ENCODE peak calls at places on chromosome 12, in eight cellular contexts. U is glutamatergic neuron; K is cardiac muscle cell; R is GM12865; C is fibroblast of pulmonary artery; X is stimulated activated CD4-positive, alpha-beta T cell treated with anti-CD3 and anti-CD28 coated beads, TNF-alpha, amount 100 ng/mL, for 48 hours; T is D341Med; O is right lobe of liver. B is an unnamed sample.

GRCh38 chr12:131066207-131066885 is 112.6 kb downstream of the ADGRD1 start:
- DNase-seq in U (no peak), K (no peak), R (no peak), C (no peak), X (no peak), T (no peak), O (no peak), B (peak)

GRCh38 chr12:52005903-52006703 is 643 bp upstream of the TAMALIN start:
- DNase-seq in U (no peak), K (peak), R (peak), C (no peak), X (no peak), T (peak), O (peak), B (peak)

GRCh38 chr12:47989023-47989417 is 15.3 kb downstream of the COL2A1 start:
- DNase-seq in U (no peak), K (no peak), R (no peak), C (no peak), X (no peak), T (no peak), O (no peak), B (no peak)

GRCh38 chr12:47820631-47821345 is 1.1 kb upstream of the HDAC7 start:
- DNase-seq in U (no peak), K (peak), R (no peak), C (peak), X (no peak), T (no peak), O (peak), B (peak)

GRCh38 chr12:69966409-69966808 is 141.4 kb downstream of the MYRFL start:
- DNase-seq in U (no peak), K (no peak), R (no peak), C (peak), X (no peak), T (no peak), O (no peak), B (no peak)

GRCh38 chr12:92608418-92609091 is 94.2 kb upstream of the PLEKHG7 start:
- DNase-seq in U (no peak), K (peak), R (peak), C (peak), X (no peak), T (peak), O (no peak), B (no peak)

GRCh38 chr12:119949594-119949993 is 39.4 kb upstream of the BICDL1 start:
- DNase-seq in U (no peak), K (no peak), R (no peak), C (no peak), X (no peak), T (no peak), O (no peak), B (no peak)

GRCh38 chr12:67354966-67355365 is 85.8 kb downstream of the CAND1 start:
- DNase-seq in U (no peak), K (no peak), R (no peak), C (peak), X (no peak), T (no peak), O (no peak), B (no peak)

GRCh38 chr12:64395739-64396138 is 5.2 kb upstream of the C12orf56 start:
- DNase-seq in U (no peak), K (no peak), R (no peak), C (peak), X (no peak), T (no peak), O (no peak), B (no peak)

GRCh38 chr12:1481919-1482318 is 112.5 kb downstream of the FBXL14 start:
- DNase-seq in U (no peak), K (no peak), R (no peak), C (no peak), X (no peak), T (no peak), O (no peak), B (no peak)

GRCh38 chr12:76311796-76312195 is 36.4 kb downstream of the BBS10 start:
- DNase-seq in U (no peak), K (no peak), R (no peak), C (peak), X (no peak), T (no peak), O (no peak), B (no peak)

GRCh38 chr12:26750531-26751171 is 82.3 kb downstream of the ITPR2 start:
- DNase-seq in U (no peak), K (no peak), R (peak), C (no peak), X (peak), T (no peak), O (peak), B (no peak)

GRCh38 chr12:10031318-10031717 is 836 bp downstream of the CLEC9A start:
- DNase-seq in U (no peak), K (no peak), R (no peak), C (no peak), X (no peak), T (no peak), O (no peak), B (no peak)

GRCh38 chr12:41213648-41214047 is 25.5 kb downstream of the PDZRN4 start:
- DNase-seq in U (no peak), K (no peak), R (no peak), C (no peak), X (no peak), T (no peak), O (no peak), B (no peak)

GRCh38 chr12:116142936-116143882 is 134.3 kb downstream of the MED13L start:
- DNase-seq in U (no peak), K (no peak), R (peak), C (peak), X (no peak), T (no peak), O (no peak), B (no peak)

GRCh38 chr12:40431169-40431568 is 206.4 kb downstream of the LRRK2 start:
- DNase-seq in U (no peak), K (no peak), R (no peak), C (no peak), X (no peak), T (no peak), O (no peak), B (no peak)

GRCh38 chr12:111757361-111758119 is 9.2 kb upstream of the ALDH2 start:
- DNase-seq in U (no peak), K (no peak), R (peak), C (peak), X (no peak), T (no peak), O (peak), B (no peak)

GRCh38 chr12:103505371-103506236 is 9.8 kb upstream of the C12orf42 start:
- DNase-seq in U (no peak), K (no peak), R (peak), C (no peak), X (peak), T (no peak), O (no peak), B (no peak)

GRCh38 chr12:15796493-15797141 is 7.4 kb upstream of the EPS8 start:
- DNase-seq in U (no peak), K (no peak), R (no peak), C (no peak), X (no peak), T (no peak), O (no peak), B (no peak)

GRCh38 chr12:121857322-121858246 is 1.1 kb downstream of the HPD start:
- DNase-seq in U (peak), K (no peak), R (no peak), C (no peak), X (no peak), T (no peak), O (peak), B (no peak)

GRCh38 chr12:112466011-112466422 is 47.3 kb downstream of the PTPN11 start:
- DNase-seq in U (no peak), K (no peak), R (no peak), C (no peak), X (no peak), T (no peak), O (no peak), B (no peak)

B was measured in ecto neural progenitor cell.